ENCODE peak calls at places on chromosomes 7 and 10, in nine cellular contexts. L is sigmoid colon, Q is breast epithelium, M is K562, E is HCT116, G is HepG2, W is GM23338, O is prostate gland, H is stomach. R is an unnamed sample.

GRCh38 chr7:18685961-18686360 is 190.4 kb downstream of the HDAC9 start:
- DNase-seq in L (no peak), Q (no peak), M (no peak), E (no peak), G (no peak), W (peak; percentile 9), O (no peak), H (no peak), R (no peak)

GRCh38 chr7:45663965-45664623 is 89.9 kb downstream of the ADCY1 start:
- DNase-seq in L (no peak), Q (peak; percentile 44), M (no peak), E (no peak), G (no peak), W (no peak), O (peak; percentile 2), H (peak; percentile 20), R (peak; percentile 64)

GRCh38 chr7:24764972-24765744 is 7.9 kb upstream of the GSDME start:
- DNase-seq in L (no peak), Q (no peak), M (no peak), E (no peak), G (no peak), W (no peak), O (no peak), H (no peak), R (no peak)

GRCh38 chr10:13536674-13537366 is 8.0 kb upstream of the BEND7 start:
- DNase-seq in L (no peak), Q (no peak), M (peak; percentile 39), E (peak; percentile 33), G (peak; percentile 65), W (peak; percentile 94), O (peak; percentile 10), H (peak; percentile 67), R (no peak)

GRCh38 chr7:38411404-38411803 is 138.0 kb upstream of the TARP start:
- DNase-seq in L (no peak), Q (no peak), M (no peak), E (peak; percentile 21), G (peak; percentile 28), W (peak; percentile 83), O (no peak), H (no peak), R (no peak)

GRCh38 chr7:43768894-43769272 is 10.4 kb downstream of the BLVRA start:
- DNase-seq in L (no peak), Q (no peak), M (no peak), E (no peak), G (peak; percentile 30), W (no peak), O (no peak), H (no peak), R (no peak)

GRCh38 chr10:44980309-44981171 is 1.9 kb upstream of the DEPP1 start:
- DNase-seq in L (peak; percentile 66), Q (no peak), M (no peak), E (no peak), G (peak; percentile 97), W (no peak), O (no peak), H (no peak), R (no peak)

GRCh38 chr7:37942934-37943610 is 22.6 kb downstream of the EPDR1 start:
- DNase-seq in L (peak; percentile 73), Q (no peak), M (no peak), E (no peak), G (peak; percentile 100), W (peak; percentile 70), O (no peak), H (no peak), R (no peak)

GRCh38 chr7:158490171-158490782 is 97.3 kb downstream of the PTPRN2 start:
- DNase-seq in L (no peak), Q (no peak), M (no peak), E (no peak), G (no peak), W (no peak), O (no peak), H (no peak), R (no peak)

GRCh38 chr7:158486919-158487318 is 100.7 kb downstream of the PTPRN2 start:
- DNase-seq in L (no peak), Q (no peak), M (no peak), E (no peak), G (no peak), W (no peak), O (no peak), H (no peak), R (no peak)

GRCh38 chr7:158487546-158488224 is 99.9 kb downstream of the PTPRN2 start:
- DNase-seq in L (no peak), Q (no peak), M (no peak), E (no peak), G (no peak), W (no peak), O (no peak), H (no peak), R (no peak)

GRCh38 chr7:158489462-158490155 is 98.0 kb downstream of the PTPRN2 start:
- DNase-seq in L (no peak), Q (no peak), M (no peak), E (no peak), G (no peak), W (no peak), O (no peak), H (no peak), R (no peak)

GRCh38 chr7:158488225-158488889 is 99.3 kb downstream of the PTPRN2 start:
- DNase-seq in L (no peak), Q (no peak), M (no peak), E (no peak), G (no peak), W (no peak), O (no peak), H (no peak), R (no peak)
- TF ChIP-seq POLR2AphosphoS5 in L (no peak), Q (no peak), M (no peak), E (no peak), G (no peak), W (no peak), O (no peak), H (no peak), R (no peak)

GRCh38 chr10:34097682-34098081 is 717.4 kb downstream of the PARD3 start:
- DNase-seq in L (no peak), Q (no peak), M (no peak), E (no peak), G (no peak), W (no peak), O (no peak), H (no peak), R (no peak)

GRCh38 chr10:34094146-34094696 is 720.9 kb downstream of the PARD3 start:
- DNase-seq in L (no peak), Q (no peak), M (no peak), E (no peak), G (no peak), W (no peak), O (no peak), H (no peak), R (peak; percentile 81)

GRCh38 chr10:34092891-34093290 is 722.2 kb downstream of the PARD3 start:
- DNase-seq in L (no peak), Q (no peak), M (no peak), E (no peak), G (no peak), W (no peak), O (no peak), H (no peak), R (no peak)

GRCh38 chr10:34091796-34092195 is 723.3 kb downstream of the PARD3 start:
- DNase-seq in L (no peak), Q (no peak), M (no peak), E (no peak), G (no peak), W (no peak), O (no peak), H (no peak), R (peak; percentile 79)

DNA sequence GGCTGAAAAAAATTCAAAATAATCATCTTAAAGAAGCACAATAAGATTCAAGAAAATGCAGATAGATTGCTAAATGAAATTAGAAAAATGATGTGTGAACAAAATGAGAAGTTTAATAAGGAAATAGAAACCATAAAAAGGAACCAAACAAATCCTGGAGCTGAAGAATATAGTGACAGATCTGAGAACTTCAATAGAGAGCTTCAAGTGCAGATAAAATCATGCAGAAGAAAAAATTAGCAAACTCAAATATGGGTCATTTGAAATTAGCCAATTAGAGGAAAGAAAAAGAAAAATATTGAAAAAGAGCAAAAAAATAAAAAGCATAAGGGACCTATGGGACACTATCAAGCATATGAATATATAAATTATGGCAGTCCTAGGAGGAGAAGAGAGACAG is 720.1 kb downstream of the PARD3 start:
- DNase-seq in L (no peak), Q (no peak), M (no peak), E (no peak), G (no peak), W (no peak), O (no peak), H (no peak), R (no peak)
- H3K4me1 ChIP-seq in L (no peaks in the 10 kb centered on the region), Q (no peaks in the 10 kb centered on the region), M (no peaks in the 10 kb centered on the region), E (no peaks in the 10 kb centered on the region), G (no peaks in the 10 kb centered on the region), W (no peaks in the 10 kb centered on the region), O (no peaks in the 10 kb centered on the region), H (no peaks in the 10 kb centered on the region), R (no peaks in the 10 kb centered on the region)

GRCh38 chr7:92815412-92815811 is 21.0 kb downstream of the CDK6 start:
- DNase-seq in L (no peak), Q (no peak), M (no peak), E (no peak), G (no peak), W (no peak), O (no peak), H (no peak), R (no peak)

GRCh38 chr7:92824901-92825480 is 11.4 kb downstream of the CDK6 start:
- DNase-seq in L (no peak), Q (no peak), M (no peak), E (no peak), G (no peak), W (no peak), O (no peak), H (no peak), R (no peak)

GRCh38 chr7:92824450-92824849 is 11.9 kb downstream of the CDK6 start:
- DNase-seq in L (no peak), Q (no peak), M (no peak), E (no peak), G (no peak), W (no peak), O (no peak), H (no peak), R (no peak)

GRCh38 chr7:92823042-92823441 is 13.3 kb downstream of the CDK6 start:
- DNase-seq in L (no peak), Q (no peak), M (no peak), E (no peak), G (no peak), W (no peak), O (no peak), H (no peak), R (no peak)

GRCh38 chr7:92820191-92820590 is 16.2 kb downstream of the CDK6 start:
- DNase-seq in L (no peak), Q (no peak), M (no peak), E (no peak), G (no peak), W (no peak), O (no peak), H (no peak), R (no peak)
- H3K4me3 ChIP-seq in L (no peak overlapping the region), Q (no peak overlapping the region), M (no peak overlapping the region), E (no peak overlapping the region), G (no peak overlapping the region), W (no peak overlapping the region), O (no peak overlapping the region), H (no peak overlapping the region), R (no peak overlapping the region)

DNA sequence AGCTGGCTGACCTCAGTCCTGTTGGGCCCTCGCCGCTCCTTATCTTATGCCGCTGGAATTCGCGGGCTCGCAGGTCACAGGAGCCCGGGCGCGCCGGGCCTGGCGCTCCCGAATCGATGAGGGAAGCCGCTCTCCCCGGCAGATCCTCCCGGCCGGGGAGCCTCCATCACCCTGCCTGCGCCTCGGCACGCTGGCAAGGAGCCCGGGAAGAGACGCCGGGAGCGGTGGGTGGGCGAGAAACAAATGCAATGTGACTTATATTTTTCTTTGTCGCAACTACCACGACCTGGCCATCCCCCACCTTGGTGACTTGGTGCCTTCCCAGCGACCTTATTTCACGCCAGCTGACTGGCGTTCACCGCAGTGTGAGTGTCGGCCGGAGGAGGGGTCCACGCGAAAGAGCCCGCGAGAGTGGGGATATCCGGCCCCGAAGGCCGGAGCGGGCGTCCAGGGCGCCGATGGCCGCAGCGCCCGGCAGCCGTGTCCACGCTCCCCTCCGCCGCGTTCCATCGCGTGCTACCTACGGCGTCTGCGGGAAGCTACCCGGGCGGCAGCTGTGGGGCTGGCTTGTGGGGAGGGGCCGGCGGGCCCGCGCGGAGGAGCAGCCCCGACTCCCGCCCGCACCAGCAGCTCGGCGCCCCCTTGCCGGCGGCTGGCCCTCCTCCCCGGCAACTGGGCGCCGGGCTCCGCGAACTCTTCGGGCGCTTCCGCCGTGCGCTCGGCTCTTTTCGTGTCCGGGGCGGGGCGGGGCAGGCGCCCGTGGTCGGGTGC is 494 bp upstream of the BMPR1A start:
- DNase-seq in L (peak; percentile 95), Q (peak; percentile 60), M (peak; percentile 88), E (peak; percentile 59), G (peak; percentile 83), W (peak; percentile 96), O (peak; percentile 61), H (peak; percentile 90), R (no peak)
- TF ChIP-seq POLR2AphosphoS5 in L (peak; percentile 80), Q (peak; percentile 31), M (peak; percentile 43), E (peak; percentile 73), G (peak; percentile 31), W (peak; percentile 62), O (no peak), H (peak; percentile 84), R (no peak)